ENCODE peak calls at places on chromosomes 16 and 17, in eight cellular contexts. N is heart left ventricle; B is stomach; F is AG04450; K is RWPE1; C is CD4-positive, alpha-beta T cell; A is IMR-90; S is left ventricle myocardium inferior. E is an unnamed sample.
A peak's percentile ranks its signal among the peaks of the same experiment; 100 is the strongest.

GRCh38 chr16:27839419-27839818 is 224.1 kb downstream of the GSG1L start:
- DNase-seq in N (no peak), B (no peak), F (no peak), K (no peak), C (no peak), A (peak; percentile 7), S (no peak), E (no peak)

GRCh38 chr17:42268236-42268635 is 8.0 kb downstream of the STAT5B start:
- DNase-seq in N (no peak), B (no peak), F (no peak), K (no peak), C (no peak), A (no peak), S (no peak), E (no peak)

GRCh38 chr17:61183793-61184192 is 215.8 kb upstream of the TBX2 start:
- DNase-seq in N (no peak), B (no peak), F (no peak), K (no peak), C (no peak), A (no peak), S (no peak), E (no peak)

GRCh38 chr17:16346721-16347271 is 6.5 kb downstream of the CENPV start:
- DNase-seq in N (no peak), B (no peak), F (no peak), K (no peak), C (no peak), A (no peak), S (no peak), E (no peak)

GRCh38 chr17:76039121-76039520 is 12.0 kb upstream of the EVPL start:
- DNase-seq in N (no peak), B (no peak), F (no peak), K (no peak), C (no peak), A (peak; percentile 40), S (no peak), E (no peak)

GRCh38 chr17:50381260-50381815 is 8.3 kb downstream of the EME1 start:
- DNase-seq in N (no peak), B (no peak), F (no peak), K (no peak), C (no peak), A (no peak), S (no peak), E (no peak)

GRCh38 chr16:69182730-69183416 is 4.1 kb upstream of the SNTB2 start:
- DNase-seq in N (no peak), B (no peak), F (no peak), K (no peak), C (no peak), A (no peak), S (no peak), E (no peak)

GRCh38 chr17:50444841-50445715 is 19.1 kb downstream of the ACSF2 start:
- DNase-seq in N (no peak), B (no peak), F (no peak), K (no peak), C (no peak), A (no peak), S (no peak), E (no peak)

GRCh38 chr17:36918260-36918691 is 19.0 kb upstream of the LHX1 start:
- DNase-seq in N (no peak), B (no peak), F (no peak), K (no peak), C (no peak), A (peak; percentile 53), S (no peak), E (no peak)

GRCh38 chr17:18070861-18071340 is 16.8 kb upstream of the DRG2 start:
- DNase-seq in N (no peak), B (no peak), F (peak; percentile 3), K (no peak), C (no peak), A (peak; percentile 61), S (no peak), E (no peak)

GRCh38 chr17:63702223-63702577 is 2.3 kb upstream of the LIMD2 start:
- DNase-seq in N (no peak), B (peak; percentile 32), F (no peak), K (no peak), C (no peak), A (no peak), S (no peak), E (no peak)

GRCh38 chr16:81785138-81785924 is 6.2 kb downstream of the PLCG2 start:
- DNase-seq in N (no peak), B (no peak), F (no peak), K (no peak), C (no peak), A (no peak), S (no peak), E (no peak)

GRCh38 chr17:55584055-55584685 is 72.9 kb upstream of the SMIM36 start:
- DNase-seq in N (no peak), B (no peak), F (no peak), K (peak; percentile 30), C (no peak), A (peak; percentile 33), S (no peak), E (no peak)

GRCh38 chr16:4339909-4340308 is 11.2 kb downstream of the PAM16 start:
- DNase-seq in N (no peak), B (peak; percentile 46), F (peak; percentile 32), K (no peak), C (no peak), A (peak; percentile 52), S (peak; percentile 54), E (no peak)

GRCh38 chr16:47774661-47775060 is 313.5 kb downstream of the PHKB start:
- DNase-seq in N (no peak), B (peak; percentile 58), F (no peak), K (no peak), C (no peak), A (peak; percentile 52), S (no peak), E (no peak)

GRCh38 chr16:72783716-72784320 is 264.1 kb downstream of the ZFHX3 start:
- DNase-seq in N (no peak), B (no peak), F (no peak), K (no peak), C (no peak), A (peak; percentile 68), S (no peak), E (no peak)

GRCh38 chr16:789451-789850 is 1.0 kb downstream of the CHTF18 start:
- DNase-seq in N (no peak), B (no peak), F (no peak), K (no peak), C (no peak), A (no peak), S (no peak), E (no peak)

GRCh38 chr16:787978-788398 is at the start of gene RPUSD1:
- DNase-seq in N (no peak), B (no peak), F (no peak), K (no peak), C (no peak), A (no peak), S (peak; percentile 25), E (no peak)

GRCh38 chr16:788399-789126 is at the start of gene CHTF18:
- DNase-seq in N (peak; percentile 95), B (peak; percentile 95), F (peak; percentile 61), K (peak; percentile 97), C (peak; percentile 96), A (peak; percentile 86), S (peak; percentile 93), E (peak; percentile 92)

GRCh38 chr16:785563-786535 is 2.3 kb downstream of the RPUSD1 start:
- DNase-seq in N (peak; percentile 87), B (peak; percentile 82), F (no peak), K (peak; percentile 48), C (peak; percentile 67), A (peak; percentile 37), S (peak; percentile 66), E (no peak)

DNA sequence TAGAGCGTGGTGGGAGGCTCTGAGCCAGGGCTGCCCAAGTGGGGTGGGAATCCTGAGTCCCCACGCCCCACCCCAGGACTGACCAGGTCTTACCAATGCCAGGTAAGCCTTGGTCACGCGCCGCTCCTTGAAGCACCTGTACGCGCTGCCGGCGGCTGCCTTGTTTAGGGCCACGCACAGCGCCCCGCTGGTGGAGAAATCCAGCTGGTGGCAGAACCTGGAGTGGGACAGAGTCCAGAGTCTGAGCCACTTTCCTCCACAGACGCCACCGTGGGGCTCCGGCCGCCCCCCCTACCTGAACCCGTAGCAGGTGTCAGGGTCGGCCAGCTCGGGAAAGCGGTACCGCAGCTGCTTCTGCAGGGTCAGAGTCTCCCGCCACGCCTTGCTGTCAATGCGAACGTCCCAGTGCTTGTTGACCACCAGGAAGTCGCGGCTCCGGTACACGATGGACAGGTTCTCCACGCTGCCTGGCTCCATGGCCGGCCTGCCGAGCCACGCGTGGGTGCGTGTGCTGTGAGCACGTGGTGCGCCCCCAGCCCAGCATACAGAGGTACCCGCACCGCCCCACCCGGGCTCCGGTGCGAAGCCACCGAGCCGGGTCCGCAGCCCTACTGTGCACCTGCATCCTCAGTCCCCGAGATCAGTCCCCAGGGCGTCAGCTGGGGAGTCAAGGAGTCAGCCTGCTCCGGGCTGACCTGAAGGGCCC is 767 bp downstream of the RPUSD1 start:
- DNase-seq in N (no peak), B (no peak), F (no peak), K (no peak), C (no peak), A (no peak), S (no peak), E (no peak)
- H3K27ac ChIP-seq in N (peak overlapping the region; percentile 85), B (peak overlapping the region; percentile 79), F (no peak overlapping the region), K (peak overlapping the region; percentile 73), C (no peak overlapping the region), A (peak overlapping the region; percentile 67), S (peak overlapping the region; percentile 85), E (no peak overlapping the region)

GRCh38 chr17:5838661-5839300 is 231.4 kb upstream of the WSCD1 start:
- DNase-seq in N (no peak), B (no peak), F (no peak), K (no peak), C (no peak), A (no peak), S (no peak), E (no peak)
- TF ChIP-seq CTCF in N (no peak), B (no peak), F (no peak), K (no peak), C (no peak), A (no peak), S (no peak), E (no peak)

DNA sequence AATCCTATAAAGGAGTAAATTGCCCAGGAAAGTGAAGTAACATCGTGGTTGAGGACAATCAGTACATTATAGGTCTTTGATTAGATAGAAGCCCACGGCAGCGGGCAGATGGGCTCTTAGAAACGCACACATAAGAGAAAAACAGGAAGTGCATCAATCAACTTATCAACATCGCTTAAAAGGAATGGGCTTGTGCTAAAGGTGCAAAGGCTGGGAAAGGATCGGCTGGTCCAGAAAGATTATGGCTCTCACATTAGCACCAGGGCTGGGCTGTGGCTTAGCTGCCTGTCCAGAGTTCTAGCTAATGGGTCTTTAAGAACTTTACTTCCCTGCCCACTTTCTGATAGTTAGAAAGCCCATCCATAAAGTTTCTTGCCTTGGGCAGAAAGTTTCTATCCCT is 292.0 kb upstream of the TNRC6C start:
- DNase-seq in N (no peak), B (no peak), F (no peak), K (no peak), C (no peak), A (no peak), S (no peak), E (no peak)
- H3K27ac ChIP-seq in N (no peak overlapping the region), B (no peak overlapping the region), F (no peak overlapping the region), K (no peak overlapping the region), C (peak overlapping the region; percentile 66), A (no peak overlapping the region), S (no peak overlapping the region), E (no peak overlapping the region)

DNA sequence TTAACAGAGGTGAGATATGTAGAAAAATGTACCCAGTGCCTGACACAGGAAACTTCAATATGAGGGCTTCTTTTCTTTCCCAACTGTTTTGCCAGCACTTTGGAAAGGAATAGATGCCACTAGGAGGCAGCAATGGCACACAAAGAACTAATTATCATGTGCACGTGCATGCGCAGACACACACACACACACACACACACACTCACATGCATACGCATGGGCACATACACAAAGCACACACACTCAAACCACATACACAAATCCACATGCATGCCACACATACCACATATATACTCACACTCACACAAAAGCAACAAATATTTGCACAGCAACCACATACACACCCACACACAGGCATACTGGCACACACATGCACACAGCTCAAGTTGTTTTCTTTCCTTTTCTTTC is 8.8 kb upstream of the CEP112 start:
- DNase-seq in N (no peak), B (peak; percentile 59), F (peak; percentile 68), K (peak; percentile 38), C (no peak), A (peak; percentile 83), S (no peak), E (no peak)
- TF ChIP-seq CTCF in N (peak; percentile 34), B (peak; percentile 80), F (peak; percentile 82), K (peak; percentile 75), C (peak; percentile 67), A (peak; percentile 80), S (peak; percentile 64), E (no peak)